ENCODE peak calls at places on chromosomes 3 and 15, in seven cellular contexts. L is T follicular helper cell; B is stimulated activated CD8-positive, alpha-beta memory T cell treated with anti-CD3 and anti-CD28 coated beads, Interleukin-4, amount 100 ng/mL, for 1 hour; C is nucleus accumbens; A is head of caudate nucleus; K is GM19239; F is immature natural killer cell. T is an unnamed sample.

GRCh38 chr3:195896361-195897080 is 11.8 kb downstream of the TNK2 start:
- DNase-seq in L (no peak), B (no peak), C (peak), A (peak), K (no peak), F (no peak), T (peak)

GRCh38 chr3:72722930-72723726 is 125.1 kb downstream of the SHQ1 start:
- DNase-seq in L (no peak), B (no peak), C (no peak), A (peak), K (no peak), F (no peak), T (no peak)

GRCh38 chr15:60137711-60138396 is 133.7 kb downstream of the FOXB1 start:
- DNase-seq in L (no peak), B (no peak), C (no peak), A (no peak), K (no peak), F (no peak), T (no peak)

GRCh38 chr3:52435246-52436101 is 9.4 kb downstream of the SEMA3G start:
- DNase-seq in L (no peak), B (no peak), C (no peak), A (no peak), K (no peak), F (no peak), T (no peak)

GRCh38 chr3:121974601-121975111 is 47.4 kb downstream of the ILDR1 start:
- DNase-seq in L (no peak), B (no peak), C (no peak), A (no peak), K (no peak), F (no peak), T (no peak)

GRCh38 chr3:193905993-193906396 is 230.0 kb upstream of the HES1 start:
- DNase-seq in L (no peak), B (no peak), C (no peak), A (no peak), K (no peak), F (no peak), T (no peak)

GRCh38 chr3:121252676-121253075 is 293.1 kb downstream of the POLQ start:
- DNase-seq in L (no peak), B (no peak), C (no peak), A (no peak), K (no peak), F (no peak), T (no peak)

GRCh38 chr3:75192065-75192658 is 472.0 kb upstream of the FRG2C start:
- DNase-seq in L (peak), B (peak), C (no peak), A (peak), K (peak), F (peak), T (peak)

GRCh38 chr15:44712108-44713005 is 1.0 kb downstream of the B2M start:
- DNase-seq in L (peak), B (no peak), C (peak), A (peak), K (no peak), F (peak), T (peak)

GRCh38 chr15:90004252-90004651 is 3.1 kb downstream of the ZNF710 start:
- DNase-seq in L (no peak), B (no peak), C (no peak), A (no peak), K (no peak), F (no peak), T (no peak)

GRCh38 chr3:137792633-137793271 is 28.6 kb downstream of the SOX14 start:
- DNase-seq in L (no peak), B (no peak), C (no peak), A (no peak), K (no peak), F (no peak), T (no peak)

GRCh38 chr3:139540686-139541085 is 1.1 kb upstream of the RBP1 start:
- DNase-seq in L (no peak), B (no peak), C (no peak), A (no peak), K (no peak), F (no peak), T (no peak)

GRCh38 chr15:75067123-75067854 is 43.9 kb downstream of the PPCDC start:
- DNase-seq in L (no peak), B (no peak), C (no peak), A (no peak), K (no peak), F (peak), T (no peak)

GRCh38 chr3:12454808-12455121 is 29.5 kb upstream of the TSEN2 start:
- DNase-seq in L (no peak), B (no peak), C (no peak), A (no peak), K (no peak), F (no peak), T (no peak)

GRCh38 chr3:69090021-69090420 is 5.3 kb downstream of the ARL6IP5 start:
- DNase-seq in L (no peak), B (no peak), C (no peak), A (no peak), K (no peak), F (no peak), T (no peak)

GRCh38 chr15:99925661-99926461 is 192.6 kb upstream of the LYSMD4 start:
- DNase-seq in L (peak), B (peak), C (no peak), A (peak), K (peak), F (peak), T (no peak)

GRCh38 chr3:75048650-75049049 is 434.2 kb upstream of the CNTN3 start:
- DNase-seq in L (no peak), B (no peak), C (no peak), A (no peak), K (no peak), F (no peak), T (no peak)

GRCh38 chr3:196650740-196651311 is 11.3 kb downstream of the NRROS start:
- DNase-seq in L (no peak), B (no peak), C (no peak), A (no peak), K (no peak), F (no peak), T (no peak)

GRCh38 chr3:5260992-5261501 is 73.5 kb downstream of the EDEM1 start:
- DNase-seq in L (no peak), B (no peak), C (no peak), A (no peak), K (no peak), F (no peak), T (no peak)

GRCh38 chr15:73325191-73325980 is 43.4 kb downstream of the HCN4 start:
- DNase-seq in L (no peak), B (no peak), C (no peak), A (no peak), K (no peak), F (no peak), T (no peak)

GRCh38 chr15:77538011-77538410 is 94.7 kb downstream of the LINGO1 start:
- DNase-seq in L (no peak), B (no peak), C (peak), A (peak), K (peak), F (no peak), T (peak)

GRCh38 chr3:8458711-8459110 is 42.9 kb upstream of the LMCD1 start:
- DNase-seq in L (no peak), B (no peak), C (no peak), A (no peak), K (no peak), F (no peak), T (no peak)

GRCh38 chr15:31372635-31373091 is 46.0 kb downstream of the KLF13 start:
- DNase-seq in L (no peak), B (no peak), C (peak), A (peak), K (no peak), F (no peak), T (peak)

GRCh38 chr3:17645074-17645698 is 97.2 kb downstream of the TBC1D5 start:
- DNase-seq in L (no peak), B (no peak), C (no peak), A (peak), K (peak), F (peak), T (no peak)

GRCh38 chr3:76370749-76371148 is 585.4 kb upstream of the ZNF717 start:
- DNase-seq in L (no peak), B (no peak), C (no peak), A (no peak), K (no peak), F (no peak), T (no peak)

GRCh38 chr3:126390201-126390600 is 4.5 kb upstream of the CFAP100 start:
- DNase-seq in L (no peak), B (no peak), C (no peak), A (no peak), K (no peak), F (no peak), T (no peak)

GRCh38 chr3:112327371-112327951 is 5.5 kb upstream of the CD200 start:
- DNase-seq in L (no peak), B (no peak), C (no peak), A (peak), K (no peak), F (peak), T (no peak)

GRCh38 chr15:37046876-37047614 is 53.3 kb downstream of the MEIS2 start:
- DNase-seq in L (no peak), B (no peak), C (no peak), A (no peak), K (no peak), F (no peak), T (no peak)

GRCh38 chr3:194890086-194890485 is 204.4 kb downstream of the FAM43A start:
- DNase-seq in L (no peak), B (no peak), C (no peak), A (no peak), K (no peak), F (no peak), T (no peak)

GRCh38 chr15:83733206-83733605 is 79.3 kb downstream of the ADAMTSL3 start:
- DNase-seq in L (no peak), B (no peak), C (no peak), A (no peak), K (no peak), F (no peak), T (no peak)

GRCh38 chr3:156655819-156656566 is 18.4 kb upstream of the TIPARP start:
- DNase-seq in L (no peak), B (no peak), C (no peak), A (no peak), K (no peak), F (no peak), T (no peak)

GRCh38 chr15:43229977-43230376 is 9.2 kb upstream of the EPB42 start:
- DNase-seq in L (no peak), B (no peak), C (no peak), A (peak), K (no peak), F (no peak), T (no peak)

GRCh38 chr3:132661120-132661519 is 991 bp downstream of the UBA5 start:
- DNase-seq in L (no peak), B (no peak), C (no peak), A (no peak), K (no peak), F (no peak), T (no peak)

GRCh38 chr3:111285691-111286090 is 214.1 kb downstream of the NECTIN3 start:
- DNase-seq in L (no peak), B (no peak), C (no peak), A (no peak), K (no peak), F (no peak), T (no peak)

GRCh38 chr15:93997071-93997658 is 234.2 kb upstream of the MCTP2 start:
- DNase-seq in L (no peak), B (no peak), C (no peak), A (peak), K (no peak), F (no peak), T (no peak)

GRCh38 chr15:77014137-77015081 is 19.5 kb downstream of the PSTPIP1 start:
- DNase-seq in L (no peak), B (no peak), C (no peak), A (no peak), K (peak), F (peak), T (no peak)

GRCh38 chr3:170689218-170689874 is 103.5 kb upstream of the SLC7A14 start:
- DNase-seq in L (no peak), B (no peak), C (no peak), A (no peak), K (no peak), F (no peak), T (no peak)

GRCh38 chr3:44030690-44031344 is 210.9 kb upstream of the TOPAZ1 start:
- DNase-seq in L (no peak), B (no peak), C (no peak), A (no peak), K (no peak), F (no peak), T (no peak)

T was measured in dorsolateral prefrontal cortex.